ENCODE peak calls at places on chromosomes 12 and 14, in five cellular contexts. J is amygdala; M is cerebellum; P is occipital lobe; B is activated naive CD8-positive, alpha-beta T cell treated with anti-CD3 and anti-CD28 coated beads, Interleukin-2, amount 10 ng/mL, durations not matched to agents 7 days and 5 days. W is an unnamed sample.

GRCh38 chr14:21097616-21098133 is 780 bp downstream of the ZNF219 start:
- DNase-seq in P (no peak), B (no peak), J (no peak), M (no peak), W (no peak)

GRCh38 chr12:108856428-108857157 is 790 bp downstream of the SSH1 start:
- DNase-seq in B (no peak), P (peak), J (no peak), M (no peak), W (peak)

GRCh38 chr14:92254786-92255185 is 68.2 kb upstream of the SLC24A4 start:
- DNase-seq in J (peak), B (no peak), P (peak), M (peak), W (no peak)

GRCh38 chr12:30598889-30599288 is 96.8 kb downstream of the IPO8 start:
- DNase-seq in M (no peak), B (no peak), J (no peak), P (no peak), W (no peak)

GRCh38 chr12:2163172-2163927 is 110.6 kb downstream of the CACNA1C start:
- DNase-seq in B (no peak), J (no peak), M (no peak), P (no peak), W (no peak)

GRCh38 chr12:86249856-86250255 is 6.3 kb downstream of the MGAT4C start:
- DNase-seq in B (no peak), M (no peak), J (no peak), P (no peak), W (no peak)

GRCh38 chr12:66688836-66689439 is 10.1 kb upstream of the GRIP1 start:
- DNase-seq in P (peak), J (no peak), B (peak), M (no peak), W (peak)

GRCh38 chr14:104306450-104307040 is 168.2 kb downstream of the KIF26A start:
- DNase-seq in M (no peak), B (no peak), J (no peak), P (no peak), W (no peak)

GRCh38 chr14:26113930-26114329 is 483.9 kb downstream of the NOVA1 start:
- DNase-seq in B (no peak), M (no peak), P (no peak), J (no peak), W (no peak)

GRCh38 chr12:28209782-28210181 is 19.5 kb downstream of the CCDC91 start:
- DNase-seq in M (no peak), J (no peak), B (no peak), P (no peak), W (no peak)

GRCh38 chr14:22159968-22160367 is 429.1 kb downstream of the DAD1 start:
- DNase-seq in M (no peak), J (no peak), B (no peak), P (no peak), W (peak)

GRCh38 chr14:59098377-59098776 is 90.1 kb upstream of the DAAM1 start:
- DNase-seq in M (no peak), B (no peak), J (no peak), P (no peak), W (no peak)

GRCh38 chr12:131131077-131131807 is 177.5 kb downstream of the ADGRD1 start:
- DNase-seq in B (no peak), J (no peak), M (no peak), P (no peak), W (no peak)

GRCh38 chr12:26833692-26834168 is 736 bp upstream of the ITPR2 start:
- DNase-seq in B (peak), P (no peak), J (no peak), M (peak), W (peak)

GRCh38 chr12:121505513-121505912 is 75.3 kb downstream of the KDM2B start:
- DNase-seq in J (no peak), M (no peak), B (no peak), P (no peak), W (no peak)